ENCODE peak calls at places on chromosomes 3 and 15, in five cellular contexts. C, X, L, F and N are unnamed samples.

GRCh38 chr15:76060098-76060989 is 559 bp downstream of the TMEM266 start:
- DNase-seq in C (no peak), X (peak; percentile 54), L (no peak), F (no peak), N (no peak)

GRCh38 chr15:31483053-31483923 is 156.7 kb downstream of the KLF13 start:
- DNase-seq in C (no peak), X (peak; percentile 72), L (peak; percentile 43), F (no peak), N (no peak)

GRCh38 chr15:60523056-60523455 is 44.1 kb upstream of the ICE2 start:
- DNase-seq in C (no peak), X (no peak), L (no peak), F (no peak), N (peak; percentile 43)

GRCh38 chr3:171883257-171883892 is 40.2 kb downstream of the TMEM212 start:
- DNase-seq in C (no peak), X (no peak), L (no peak), F (no peak), N (no peak)

GRCh38 chr3:58591496-58592133 is 14.4 kb upstream of the FAM107A start:
- DNase-seq in C (no peak), X (no peak), L (no peak), F (no peak), N (no peak)

GRCh38 chr3:171134170-171134569 is 107.7 kb upstream of the SLC2A2 start:
- DNase-seq in C (no peak), X (no peak), L (no peak), F (no peak), N (no peak)

GRCh38 chr3:44865272-44866005 is 3.7 kb downstream of the TMEM42 start:
- DNase-seq in C (no peak), X (no peak), L (no peak), F (peak; percentile 88), N (no peak)

GRCh38 chr15:79007066-79007465 is 62.2 kb upstream of the CTSH start:
- DNase-seq in C (peak; percentile 43), X (peak; percentile 48), L (peak; percentile 57), F (no peak), N (no peak)

GRCh38 chr3:172606021-172606420 is 82.8 kb upstream of the TNFSF10 start:
- DNase-seq in C (no peak), X (no peak), L (no peak), F (no peak), N (peak; percentile 93)

GRCh38 chr3:15612001-15612400 is 10.5 kb downstream of the BTD start:
- DNase-seq in C (no peak), X (no peak), L (no peak), F (no peak), N (no peak)

GRCh38 chr3:153614563-153614962 is 452.5 kb downstream of the RAP2B start:
- DNase-seq in C (no peak), X (no peak), L (no peak), F (no peak), N (peak; percentile 70)

GRCh38 chr15:89783861-89784685 is 7.9 kb downstream of the MESP2 start:
- DNase-seq in C (no peak), X (no peak), L (no peak), F (no peak), N (no peak)

GRCh38 chr3:197028711-197029510 is 706 bp downstream of the MELTF start:
- DNase-seq in C (peak; percentile 19), X (peak; percentile 48), L (peak; percentile 46), F (no peak), N (no peak)

GRCh38 chr15:68420186-68420684 is 11.7 kb downstream of the ITGA11 start:
- DNase-seq in C (no peak), X (no peak), L (peak; percentile 18), F (no peak), N (no peak)

GRCh38 chr3:178318957-178319528 is 217.2 kb upstream of the KCNMB2 start:
- DNase-seq in C (no peak), X (no peak), L (no peak), F (no peak), N (peak; percentile 35)

GRCh38 chr15:45812200-45812599 is 177.4 kb downstream of the SQOR start:
- DNase-seq in C (no peak), X (no peak), L (no peak), F (no peak), N (no peak)

GRCh38 chr15:65029736-65030208 is 333 bp upstream of the MTFMT start:
- DNase-seq in C (no peak), X (no peak), L (no peak), F (no peak), N (no peak)

GRCh38 chr3:160130950-160131349 is 94.3 kb upstream of the C3orf80 start:
- DNase-seq in C (no peak), X (no peak), L (no peak), F (no peak), N (peak; percentile 80)

GRCh38 chr3:27360113-27361078 is 8.8 kb downstream of the NEK10 start:
- DNase-seq in C (peak; percentile 66), X (no peak), L (no peak), F (peak; percentile 85), N (peak; percentile 3)

GRCh38 chr3:156614642-156615511 is 59.5 kb upstream of the TIPARP start:
- DNase-seq in C (no peak), X (no peak), L (no peak), F (no peak), N (peak; percentile 76)

GRCh38 chr15:51299187-51300015 is 39.0 kb downstream of the CYP19A1 start:
- DNase-seq in C (no peak), X (no peak), L (no peak), F (peak; percentile 81), N (no peak)

GRCh38 chr3:194095902-194096301 is 40.0 kb upstream of the HES1 start:
- DNase-seq in C (no peak), X (no peak), L (no peak), F (no peak), N (no peak)